ENCODE peak calls at places on chromosome 10, in five cellular contexts. D, F, K, L and Y are unnamed samples. For H3K4me1 and H3K9me3, the result is how much of the 10 kb centered on the place peaks cover.

GRCh38 chr10:48765039-48765438 is 80.4 kb downstream of the WDFY4 start:
- DNase-seq in K (no peak), D (no peak), L (no peak), F (no peak), Y (no peak)

GRCh38 chr10:125257521-125258105 is 97.2 kb upstream of the CTBP2 start:
- DNase-seq in K (no peak), L (no peak), D (no peak), F (no peak), Y (no peak)

GRCh38 chr10:18551473-18551872 is 99.9 kb downstream of the NSUN6 start:
- DNase-seq in F (no peak), D (no peak), L (no peak), K (no peak), Y (no peak)

GRCh38 chr10:97830064-97830463 is 19.6 kb upstream of the GOLGA7B start:
- DNase-seq in L (no peak), D (no peak), K (no peak), F (no peak), Y (no peak)

GRCh38 chr10:95341716-95342130 is 50.9 kb upstream of the PDLIM1 start:
- DNase-seq in L (no peak), D (no peak), F (no peak), K (no peak), Y (no peak)

GRCh38 chr10:61902448-61903183 is 1.1 kb downstream of the ARID5B start:
- DNase-seq in F (peak), L (peak), D (peak), K (no peak), Y (peak)

GRCh38 chr10:49415846-49416245 is 20.0 kb upstream of the DRGX start:
- DNase-seq in D (no peak), K (no peak), F (no peak), L (no peak), Y (no peak)

GRCh38 chr10:112721080-112721698 is 228.9 kb upstream of the TCF7L2 start:
- DNase-seq in D (peak), L (no peak), K (no peak), F (peak), Y (no peak)

GRCh38 chr10:119620241-119620753 is 23.5 kb upstream of the TIAL1 start:
- DNase-seq in L (no peak), D (no peak), F (no peak), K (no peak), Y (no peak)

GRCh38 chr10:110618206-110618605 is 25.9 kb upstream of the RBM20 start:
- DNase-seq in D (no peak), F (no peak), L (no peak), K (no peak), Y (no peak)

GRCh38 chr10:124017729-124018128 is 75.7 kb downstream of the CHST15 start:
- DNase-seq in K (no peak), D (no peak), F (no peak), L (peak), Y (no peak)

GRCh38 chr10:123266981-123267380 is 112.8 kb downstream of the BUB3 start:
- DNase-seq in D (no peak), K (no peak), L (no peak), F (no peak), Y (no peak)

GRCh38 chr10:129544205-129545202 is 77.5 kb downstream of the MGMT start:
- DNase-seq in K (no peak), F (no peak), D (no peak), L (peak), Y (no peak)

GRCh38 chr10:113993489-113993932 is 50.2 kb upstream of the ADRB1 start:
- DNase-seq in K (no peak), D (no peak), L (no peak), F (no peak), Y (no peak)

GRCh38 chr10:74977072-74977471 is 134.4 kb upstream of the SAMD8 start:
- DNase-seq in D (no peak), F (no peak), K (no peak), L (no peak), Y (no peak)

GRCh38 chr10:101050206-101051069 is 11.4 kb upstream of the KAZALD1 start:
- DNase-seq in K (peak), F (peak), D (peak), L (peak), Y (peak)

GRCh38 chr10:110456046-110456445 is 41.7 kb upstream of the DUSP5 start:
- DNase-seq in L (no peak), F (no peak), D (no peak), K (no peak), Y (no peak)

GRCh38 chr10:116038259-116038658 is 234.7 kb downstream of the GFRA1 start:
- DNase-seq in F (no peak), K (no peak), L (peak), D (no peak), Y (no peak)

GRCh38 chr10:100829103-100829870 is 83.5 kb upstream of the SLF2 start:
- DNase-seq in K (no peak), D (no peak), L (no peak), F (peak), Y (no peak)

GRCh38 chr10:17206210-17206709 is 4.8 kb upstream of the TRDMT1 start:
- DNase-seq in L (no peak), D (no peak), K (no peak), F (no peak), Y (peak)

GRCh38 chr10:87503892-87504291 is 801 bp upstream of the MINPP1 start:
- DNase-seq in F (no peak), K (no peak), D (no peak), L (no peak), Y (no peak)

GRCh38 chr10:73480158-73480557 is 15.7 kb downstream of the PPP3CB start:
- DNase-seq in D (no peak), K (no peak), L (no peak), F (no peak), Y (no peak)

GRCh38 chr10:1086787-1087186 is 30.6 kb downstream of the WDR37 start:
- DNase-seq in D (no peak), L (no peak), F (no peak), K (no peak), Y (no peak)

GRCh38 chr10:4082851-4083250 is 297.8 kb upstream of the KLF6 start:
- DNase-seq in F (no peak), D (no peak), L (no peak), K (no peak), Y (no peak)

GRCh38 chr10:20105931-20106330 is 289.7 kb downstream of the PLXDC2 start:
- DNase-seq in L (no peak), K (no peak), D (no peak), F (no peak), Y (no peak)

GRCh38 chr10:80493482-80494021 is 39.4 kb downstream of the TSPAN14 start:
- DNase-seq in D (no peak), L (no peak), F (no peak), K (peak), Y (peak)

GRCh38 chr10:88908194-88908593 is 28.1 kb downstream of the STAMBPL1 start:
- DNase-seq in F (no peak), D (no peak), K (no peak), L (no peak), Y (no peak)

GRCh38 chr10:111200505-111201186 is 123.8 kb downstream of the ADRA2A start:
- DNase-seq in D (no peak), K (no peak), F (no peak), L (no peak), Y (no peak)

GRCh38 chr10:103663802-103664201 is 170.3 kb downstream of the NEURL1 start:
- DNase-seq in F (no peak), K (peak), D (no peak), L (peak), Y (no peak)

GRCh38 chr10:43942096-43942885 is 293.6 kb upstream of the ZNF32 start:
- DNase-seq in L (no peak), K (peak), F (no peak), D (no peak), Y (no peak)

GRCh38 chr10:13337827-13338196 is 10.3 kb downstream of the SEPHS1 start:
- DNase-seq in K (no peak), D (no peak), L (no peak), F (no peak), Y (no peak)

GRCh38 chr10:13337128-13337826 is 10.8 kb downstream of the SEPHS1 start:
- DNase-seq in K (no peak), F (no peak), L (no peak), D (no peak), Y (no peak)

GRCh38 chr10:13338337-13339128 is 9.6 kb downstream of the SEPHS1 start:
- DNase-seq in K (no peak), F (no peak), L (no peak), D (peak), Y (no peak)

GRCh38 chr10:13334556-13334955 is 13.5 kb downstream of the SEPHS1 start:
- DNase-seq in K (no peak), L (no peak), D (no peak), F (no peak), Y (no peak)

DNA sequence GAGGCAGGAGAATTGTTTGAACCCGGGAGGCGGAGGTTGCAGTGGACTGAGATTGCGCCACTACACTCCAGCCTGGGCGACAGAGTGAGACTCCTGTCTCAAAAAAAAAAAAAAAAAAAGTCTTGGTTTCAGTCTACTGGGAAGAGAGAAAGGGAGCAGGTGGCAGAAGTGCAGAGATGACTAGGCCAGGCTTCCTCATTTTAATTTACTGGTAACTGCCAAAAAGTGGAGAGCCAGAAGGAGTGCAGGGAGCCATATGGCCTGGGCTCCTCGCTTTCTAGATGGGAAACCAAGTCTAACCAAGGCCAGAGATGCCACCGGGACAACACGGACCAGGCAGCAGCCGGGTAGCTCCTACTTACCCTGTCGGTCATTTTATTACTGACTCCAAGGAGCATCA is 12.2 kb downstream of the SEPHS1 start:
- DNase-seq in F (no peak), K (no peak), L (no peak), D (no peak), Y (no peak)
- H3K4me1 ChIP-seq in F (under half), K (under half), L (under half), D (under half), Y (under half)

GRCh38 chr10:31683682-31684081 is 244.9 kb downstream of the ARHGAP12 start:
- DNase-seq in D (no peak), K (no peak), F (no peak), L (no peak), Y (no peak)
- H3K9me3 ChIP-seq in D (under half), K (under half), F (under half), L (under half), Y (under half)

GRCh38 chr10:60235001-60235400 is 154.7 kb downstream of the ANK3 start:
- DNase-seq in F (no peak), L (no peak), K (no peak), D (no peak), Y (no peak)
- H3K4me1 ChIP-seq in F (under half), L (under half), K (under half), D (under half), Y (under half)

GRCh38 chr10:9853405-9854010 is 1164.2 kb upstream of the CELF2 start:
- DNase-seq in F (no peak), L (no peak), K (no peak), D (no peak), Y (no peak)
- H3K9me3 ChIP-seq in F (under half), L (under half), K (under half), D (under half), Y (under half)